ENCODE peak calls at places on chromosomes 16 and 17, in eight cellular contexts. W is GM23248, M is substantia nigra, Z is psoas muscle, T is uterus, F is prostate gland, R is HCT116, C is thoracic aorta. P is an unnamed sample.

GRCh38 chr16:24957887-24958286 is 57.3 kb downstream of the ARHGAP17 start:
- DNase-seq in W (no peak), M (no peak), Z (no peak), T (no peak), F (no peak), R (no peak), C (no peak), P (no peak)

GRCh38 chr17:74840500-74840899 is 19.2 kb downstream of the GRIN2C start:
- DNase-seq in W (no peak), M (no peak), Z (no peak), T (no peak), F (no peak), R (no peak), C (no peak), P (peak; percentile 72)

GRCh38 chr17:81260171-81260570 is 21.1 kb downstream of the NDUFAF8 start:
- DNase-seq in W (no peak), M (no peak), Z (no peak), T (no peak), F (no peak), R (no peak), C (no peak), P (no peak)

GRCh38 chr16:66382966-66383299 is 16.4 kb downstream of the CDH5 start:
- DNase-seq in W (peak; percentile 58), M (no peak), Z (no peak), T (no peak), F (no peak), R (no peak), C (no peak), P (no peak)

GRCh38 chr16:9279661-9280060 is 188.2 kb downstream of the HAPSTR1 start:
- DNase-seq in W (no peak), M (no peak), Z (no peak), T (no peak), F (no peak), R (no peak), C (no peak), P (no peak)

GRCh38 chr16:57143125-57143965 is 42.5 kb downstream of the PSME3IP1 start:
- DNase-seq in W (no peak), M (peak; percentile 94), Z (no peak), T (no peak), F (no peak), R (no peak), C (no peak), P (no peak)

GRCh38 chr16:64434526-64435069 is 687.3 kb downstream of the CDH11 start:
- DNase-seq in W (no peak), M (no peak), Z (no peak), T (no peak), F (no peak), R (no peak), C (no peak), P (no peak)

GRCh38 chr16:78294538-78295225 is 195.2 kb downstream of the WWOX start:
- DNase-seq in W (no peak), M (no peak), Z (no peak), T (no peak), F (no peak), R (no peak), C (no peak), P (no peak)

GRCh38 chr17:7379134-7379533 is 1.8 kb upstream of the TNK1 start:
- DNase-seq in W (no peak), M (no peak), Z (no peak), T (no peak), F (no peak), R (no peak), C (no peak), P (no peak)

GRCh38 chr16:12535535-12536411 is 267.9 kb downstream of the CPPED1 start:
- DNase-seq in W (no peak), M (no peak), Z (no peak), T (no peak), F (no peak), R (no peak), C (no peak), P (peak; percentile 46)

GRCh38 chr17:34712481-34713195 is 133.3 kb downstream of the TMEM132E start:
- DNase-seq in W (no peak), M (no peak), Z (no peak), T (no peak), F (no peak), R (no peak), C (no peak), P (peak; percentile 15)
- H3K27ac ChIP-seq in W (no peak overlapping the region), M (no peak overlapping the region), Z (no peak overlapping the region), T (no peak overlapping the region), F (no peak overlapping the region), R (no peak overlapping the region), C (no peak overlapping the region), P (no peak overlapping the region)

DNA sequence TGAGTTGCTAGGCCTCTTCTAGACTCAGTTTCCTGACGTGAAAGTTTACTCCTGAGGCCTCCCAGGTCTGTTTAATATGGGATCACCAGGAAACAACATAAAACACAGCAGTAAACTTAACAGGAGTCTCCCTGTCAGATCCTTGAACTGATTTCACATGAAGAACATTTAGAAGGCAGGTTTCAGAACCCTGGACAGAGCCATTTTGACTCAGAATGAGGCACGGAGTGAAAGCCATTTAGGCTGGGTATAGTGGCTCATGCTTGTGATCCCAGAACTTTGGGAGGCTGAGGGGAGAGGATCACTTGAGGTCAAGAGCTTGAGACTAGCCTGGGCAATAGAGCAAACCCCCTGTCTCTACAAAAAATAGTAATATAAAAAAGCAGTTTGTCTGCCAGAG is 289.1 kb downstream of the CA10 start:
- DNase-seq in W (peak; percentile 18), M (no peak), Z (no peak), T (no peak), F (no peak), R (no peak), C (no peak), P (peak; percentile 54)
- H3K27ac ChIP-seq in W (no peak overlapping the region), M (no peak overlapping the region), Z (no peak overlapping the region), T (no peak overlapping the region), F (no peak overlapping the region), R (no peak overlapping the region), C (no peak overlapping the region), P (no peak overlapping the region)

GRCh38 chr17:64326420-64327054 is 63.5 kb upstream of the TEX2 start:
- DNase-seq in W (peak; percentile 82), M (peak; percentile 9), Z (peak; percentile 83), T (peak; percentile 55), F (peak; percentile 16), R (no peak), C (peak; percentile 33), P (no peak)

GRCh38 chr17:64326030-64326419 is 63.0 kb upstream of the TEX2 start:
- DNase-seq in W (no peak), M (no peak), Z (no peak), T (no peak), F (no peak), R (no peak), C (no peak), P (no peak)

GRCh38 chr17:64328875-64329405 is 61.7 kb downstream of the PECAM1 start:
- DNase-seq in W (no peak), M (no peak), Z (no peak), T (no peak), F (no peak), R (no peak), C (no peak), P (no peak)

GRCh38 chr17:64328036-64328874 is 62.4 kb downstream of the PECAM1 start:
- DNase-seq in W (no peak), M (no peak), Z (no peak), T (no peak), F (no peak), R (no peak), C (no peak), P (no peak)

DNA sequence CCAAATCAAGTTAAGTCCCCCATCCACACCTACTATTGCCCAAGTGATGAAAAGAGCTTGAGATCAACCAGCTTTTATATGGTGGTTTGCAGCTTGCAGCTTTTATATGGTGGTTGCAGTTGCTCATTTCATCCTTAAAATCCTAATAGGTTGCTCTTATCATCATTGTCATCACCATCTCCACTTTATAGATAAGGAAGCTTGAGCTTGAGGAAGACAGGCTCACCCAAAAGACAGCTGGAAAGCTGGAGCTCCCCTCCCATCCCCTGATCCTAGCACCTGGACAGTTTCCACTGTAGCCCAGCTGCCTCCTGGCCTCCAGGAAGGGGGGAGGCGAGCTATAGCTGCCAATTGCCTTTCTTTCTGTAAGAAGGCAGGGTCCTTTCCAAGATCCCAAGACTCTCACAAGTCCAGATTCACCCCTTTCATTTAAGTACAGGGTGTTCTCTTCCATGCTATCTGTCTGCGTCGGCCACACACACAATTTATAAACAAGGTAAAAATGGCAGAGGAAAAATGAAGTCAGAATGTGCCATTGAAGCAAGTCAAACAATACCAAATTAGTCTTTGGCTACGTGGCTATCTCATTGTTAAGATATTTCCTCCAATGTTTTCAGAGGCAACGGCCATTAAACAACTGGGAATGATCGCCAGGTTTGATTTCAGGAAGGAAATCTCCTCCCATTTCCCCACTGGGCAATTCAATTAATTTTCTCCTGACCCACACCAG is 63.3 kb downstream of the PECAM1 start:
- DNase-seq in W (peak; percentile 15), M (no peak), Z (no peak), T (peak; percentile 50), F (no peak), R (no peak), C (no peak), P (no peak)
- H3K27ac ChIP-seq in W (peak overlapping the region; percentile 51), M (no peak overlapping the region), Z (peak overlapping the region; percentile 57), T (peak overlapping the region; percentile 78), F (peak overlapping the region; percentile 58), R (no peak overlapping the region), C (peak overlapping the region; percentile 49), P (no peak overlapping the region)

GRCh38 chr16:16059895-16060590 is 110.6 kb downstream of the ABCC1 start:
- DNase-seq in W (no peak), M (no peak), Z (peak; percentile 89), T (no peak), F (no peak), R (no peak), C (no peak), P (no peak)

GRCh38 chr16:16067127-16067526 is 117.7 kb downstream of the ABCC1 start:
- DNase-seq in W (no peak), M (no peak), Z (peak; percentile 83), T (no peak), F (no peak), R (no peak), C (peak; percentile 40), P (no peak)

GRCh38 chr16:16064874-16065384 is 115.5 kb downstream of the ABCC1 start:
- DNase-seq in W (no peak), M (no peak), Z (no peak), T (no peak), F (no peak), R (no peak), C (no peak), P (no peak)

GRCh38 chr16:16063685-16064084 is 114.3 kb downstream of the ABCC1 start:
- DNase-seq in W (no peak), M (no peak), Z (no peak), T (no peak), F (no peak), R (no peak), C (no peak), P (no peak)

DNA sequence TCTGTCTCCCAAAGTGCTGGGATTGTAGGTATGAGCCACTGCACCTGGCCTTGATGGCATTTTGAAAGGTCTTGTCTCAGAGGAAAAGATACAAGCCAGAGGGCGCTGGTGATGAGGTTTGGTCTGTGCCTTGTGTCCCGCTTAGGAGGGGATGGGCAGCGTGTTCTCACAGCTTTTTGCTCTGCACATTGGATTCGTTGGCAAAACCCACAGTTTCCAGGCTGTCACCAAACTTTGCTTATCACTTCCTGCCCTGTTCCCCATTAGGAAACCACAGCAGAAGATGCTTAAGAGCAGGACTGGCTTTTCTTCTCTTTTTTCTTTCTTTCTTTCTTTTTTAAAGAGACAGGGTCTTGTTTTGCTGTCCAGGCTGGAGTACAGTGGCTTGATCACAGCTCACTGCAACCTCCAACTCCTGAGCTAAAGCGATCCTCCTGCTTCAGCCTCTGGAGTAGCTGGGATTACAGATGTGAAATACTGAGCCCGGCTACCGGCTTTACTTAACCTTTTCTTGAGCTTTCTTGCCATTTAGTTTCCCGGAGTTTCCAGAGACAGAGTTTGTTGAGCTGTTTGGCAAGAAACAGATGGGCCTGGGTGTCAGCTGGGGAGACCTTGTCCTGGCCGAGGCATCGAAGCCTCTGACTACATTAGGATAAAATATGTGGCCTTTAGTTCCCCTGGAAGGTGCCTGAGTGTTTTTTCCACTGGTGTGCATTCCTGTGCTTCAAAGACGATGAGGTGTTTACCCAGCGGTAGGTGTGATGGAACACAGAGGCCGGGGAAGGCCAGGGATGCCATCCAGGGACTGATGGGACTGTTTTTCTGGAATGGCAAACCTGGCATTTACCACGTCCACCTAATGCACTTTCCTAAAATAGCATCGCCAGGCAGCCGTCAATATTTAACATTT is 112.9 kb downstream of the ABCC1 start:
- DNase-seq in W (no peak), M (no peak), Z (no peak), T (no peak), F (no peak), R (no peak), C (no peak), P (no peak)
- H3K27ac ChIP-seq in W (no peak overlapping the region), M (no peak overlapping the region), Z (peak overlapping the region; percentile 80), T (peak overlapping the region; percentile 55), F (peak overlapping the region; percentile 45), R (no peak overlapping the region), C (peak overlapping the region; percentile 83), P (no peak overlapping the region)

P was measured in H9.